ENCODE peak calls at places on chromosomes 12 and 14, in four cellular contexts. F is suprapubic skin, R is GM12878, U is testis. I is an unnamed sample.

GRCh38 chr14:94961761-94962575 is 192.1 kb upstream of the GSC start:
- DNase-seq in F (no peak), R (no peak), U (no peak), I (no peak)

GRCh38 chr12:54029529-54030441 is 1.5 kb downstream of the HOXC6 start:
- DNase-seq in F (no peak), R (no peak), U (no peak), I (no peak)

GRCh38 chr12:50508420-50508819 is 3.6 kb downstream of the DIP2B start:
- DNase-seq in F (no peak), R (no peak), U (no peak), I (no peak)

GRCh38 chr12:54141534-54142475 is 47.0 kb downstream of the SMUG1 start:
- DNase-seq in F (no peak), R (no peak), U (no peak), I (no peak)

GRCh38 chr12:117363263-117363662 is 1.8 kb upstream of the NOS1 start:
- DNase-seq in F (no peak), R (no peak), U (no peak), I (no peak)

GRCh38 chr14:84036863-84037262 is 1493.1 kb upstream of the FLRT2 start:
- DNase-seq in F (no peak), R (peak; percentile 3), U (no peak), I (no peak)

GRCh38 chr14:63343878-63344277 is 25.1 kb upstream of the GPHB5 start:
- DNase-seq in F (no peak), R (no peak), U (no peak), I (no peak)

GRCh38 chr12:54030889-54031860 is 1.7 kb upstream of the HOXC5 start:
- DNase-seq in F (peak; percentile 78), R (no peak), U (peak; percentile 51), I (no peak)

GRCh38 chr14:104360522-104360921 is 219.0 kb upstream of the C14orf180 start:
- DNase-seq in F (peak; percentile 64), R (no peak), U (no peak), I (no peak)

GRCh38 chr12:125032466-125033152 is 32.6 kb upstream of the AACS start:
- DNase-seq in F (no peak), R (no peak), U (no peak), I (no peak)

GRCh38 chr14:60093088-60093487 is 1.4 kb downstream of the PCNX4 start:
- DNase-seq in F (no peak), R (no peak), U (no peak), I (no peak)

GRCh38 chr12:14892726-14893442 is 7.2 kb upstream of the MGP start:
- DNase-seq in F (no peak), R (no peak), U (peak; percentile 81), I (no peak)

GRCh38 chr14:75751291-75751690 is 90.2 kb downstream of the TTLL5 start:
- DNase-seq in F (no peak), R (no peak), U (no peak), I (no peak)

GRCh38 chr14:54877703-54878021 is 25.0 kb downstream of the GCH1 start:
- DNase-seq in F (no peak), R (no peak), U (no peak), I (no peak)

GRCh38 chr14:21840765-21841164 is 167.1 kb upstream of the OR4E1 start:
- DNase-seq in F (no peak), R (no peak), U (no peak), I (no peak)

GRCh38 chr14:101351146-101351545 is 210.1 kb upstream of the DIO3 start:
- DNase-seq in F (peak; percentile 49), R (no peak), U (no peak), I (no peak)

GRCh38 chr12:19181666-19182426 is 52.3 kb downstream of the PLEKHA5 start:
- DNase-seq in F (no peak), R (no peak), U (no peak), I (no peak)

GRCh38 chr12:20701106-20701505 is 6.0 kb downstream of the SLCO1C1 start:
- DNase-seq in F (no peak), R (no peak), U (no peak), I (no peak)

GRCh38 chr12:4417471-4417870 is 28.1 kb downstream of the FGF6 start:
- DNase-seq in F (peak; percentile 44), R (no peak), U (peak; percentile 28), I (no peak)

GRCh38 chr12:4412056-4412455 is 32.5 kb upstream of the FGF23 start:
- DNase-seq in F (no peak), R (no peak), U (no peak), I (no peak)

GRCh38 chr12:4416276-4416675 is 29.3 kb downstream of the FGF6 start:
- DNase-seq in F (peak; percentile 28), R (no peak), U (no peak), I (no peak)

GRCh38 chr12:4407136-4407535 is 27.6 kb upstream of the FGF23 start:
- DNase-seq in F (no peak), R (no peak), U (no peak), I (no peak)

GRCh38 chr12:4412462-4412861 is 33.0 kb upstream of the FGF23 start:
- DNase-seq in F (no peak), R (no peak), U (no peak), I (no peak)
- TF ChIP-seq POLR2A in F (no peak), R (no peak), U (no peak), I (no peak)

DNA sequence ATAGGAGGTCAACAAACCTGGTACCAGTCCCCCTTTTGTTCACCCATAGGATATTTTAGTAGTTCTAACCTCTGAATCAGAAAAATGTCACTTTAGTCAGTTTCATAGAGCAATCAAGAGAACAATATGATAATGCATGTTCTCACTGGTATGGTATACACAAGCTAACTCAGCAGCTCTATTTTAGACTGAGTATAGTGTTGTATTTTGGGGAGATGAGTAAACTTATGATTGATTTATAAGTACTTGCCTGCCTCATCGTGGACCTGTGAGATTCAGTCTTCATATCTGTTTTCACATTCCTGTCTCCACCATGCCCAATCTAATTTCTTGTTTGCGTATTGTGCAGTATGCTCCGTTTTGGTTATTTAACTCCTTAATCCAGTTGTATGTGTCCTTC is 20.9 kb downstream of the COX16 start:
- DNase-seq in F (no peak), R (no peak), U (no peak), I (no peak)
- TF ChIP-seq POLR2A in F (no peak), R (no peak), U (no peak), I (no peak)

GRCh38 chr12:101594700-101595099 is at the start of gene MYBPC1:
- DNase-seq in F (no peak), R (no peak), U (no peak), I (no peak)
- TF ChIP-seq POLR2A in F (no peak), R (no peak), U (no peak), I (no peak)

GRCh38 chr14:49867831-49868719 is 15.5 kb upstream of the NEMF start:
- DNase-seq in F (peak; percentile 99), R (peak; percentile 92), U (peak; percentile 96), I (peak; percentile 94)
- TF ChIP-seq POLR2A in F (peak; percentile 59), R (peak; percentile 83), U (no peak), I (peak; percentile 76)

DNA sequence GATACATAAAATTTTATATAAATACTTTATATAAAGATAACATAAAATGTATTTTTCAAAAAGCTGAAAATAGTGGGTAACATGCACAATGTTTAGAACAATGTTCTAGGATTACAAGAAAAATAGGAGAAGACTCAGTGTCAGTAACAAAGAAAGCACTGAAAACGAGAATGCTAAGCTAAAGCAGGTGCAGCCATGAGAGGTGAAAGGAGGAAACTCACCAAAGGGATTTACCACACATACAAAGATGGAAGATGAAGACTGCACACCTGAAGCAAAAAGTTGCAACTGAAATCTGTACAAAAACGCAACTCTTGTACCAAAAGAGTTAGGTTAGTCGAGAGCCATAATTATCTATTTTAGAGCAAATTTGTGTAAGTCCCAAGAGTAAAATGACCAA is 1176.1 kb downstream of the LRFN5 start:
- DNase-seq in F (no peak), R (no peak), U (no peak), I (no peak)
- TF ChIP-seq POLR2A in F (no peak), R (no peak), U (no peak), I (no peak)

GRCh38 chr12:24630446-24630845 is 318.5 kb downstream of the BCAT1 start:
- DNase-seq in F (no peak), R (no peak), U (no peak), I (no peak)
- TF ChIP-seq POLR2A in F (no peak), R (no peak), U (no peak), I (no peak)

GRCh38 chr14:69535230-69535848 is 39.3 kb downstream of the CCDC177 start:
- DNase-seq in F (no peak), R (no peak), U (peak; percentile 40), I (no peak)

GRCh38 chr14:69540654-69541335 is 33.9 kb downstream of the CCDC177 start:
- DNase-seq in F (no peak), R (no peak), U (no peak), I (no peak)

GRCh38 chr14:69539631-69540410 is 34.9 kb downstream of the CCDC177 start:
- DNase-seq in F (no peak), R (no peak), U (peak; percentile 17), I (no peak)

GRCh38 chr14:69536976-69537375 is 37.7 kb downstream of the CCDC177 start:
- DNase-seq in F (no peak), R (no peak), U (no peak), I (no peak)

GRCh38 chr14:69538766-69539165 is 35.9 kb downstream of the CCDC177 start:
- DNase-seq in F (no peak), R (no peak), U (no peak), I (no peak)
- TF ChIP-seq POLR2A in F (no peak), R (no peak), U (no peak), I (no peak)

DNA sequence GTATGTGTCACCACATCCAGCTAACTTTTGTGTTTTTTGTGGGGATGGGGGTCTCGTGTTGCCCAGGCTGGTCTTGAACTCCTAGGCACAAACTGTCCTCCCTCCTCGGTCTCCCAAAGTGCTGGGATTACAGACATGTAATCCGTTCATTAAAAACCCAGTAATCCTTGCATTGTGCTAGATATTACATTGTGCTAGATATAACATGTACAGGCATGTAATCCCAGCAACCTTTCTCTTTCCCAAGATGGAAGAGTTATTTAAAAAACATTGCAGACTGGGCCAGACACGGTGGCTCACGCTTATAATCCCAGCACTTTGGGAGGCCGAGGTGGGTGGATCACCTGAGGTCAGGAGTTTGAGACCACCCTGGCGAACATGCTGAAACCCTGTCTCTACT is 19.7 kb downstream of the ELK3 start:
- DNase-seq in F (no peak), R (no peak), U (peak; percentile 1), I (no peak)
- TF ChIP-seq POLR2A in F (no peak), R (no peak), U (no peak), I (no peak)